ENCODE peak calls at places on chromosomes 4 and X, in five cellular contexts. One of them, this sample, is unnamed.

GRCh38 chrX:136531951-136532350 is at the start of gene VGLL1:
- DNase-seq in body of pancreas: no peak
- DNase-seq in thoracic aorta: no peak
- DNase-seq in astrocyte: no peak
- DNase-seq in tibial artery: no peak
- DNase-seq in this sample: no peak

GRCh38 chr4:185831125-185831815 is 19.3 kb upstream of the SORBS2 start:
- DNase-seq in body of pancreas: peak; percentile 23
- DNase-seq in thoracic aorta: no peak
- DNase-seq in astrocyte: no peak
- DNase-seq in tibial artery: no peak
- DNase-seq in this sample: no peak

GRCh38 chr4:40918330-40918729 is 168.6 kb downstream of the NSUN7 start:
- DNase-seq in body of pancreas: peak; percentile 55
- DNase-seq in thoracic aorta: no peak
- DNase-seq in astrocyte: peak; percentile 53
- DNase-seq in tibial artery: peak; percentile 93
- DNase-seq in this sample: peak; percentile 71

GRCh38 chr4:171650543-171650942 is 162.7 kb upstream of the GALNTL6 start:
- DNase-seq in body of pancreas: no peak
- DNase-seq in thoracic aorta: no peak
- DNase-seq in astrocyte: no peak
- DNase-seq in tibial artery: no peak
- DNase-seq in this sample: no peak

GRCh38 chr4:152591876-152592275 is 56.0 kb upstream of the FBXW7 start:
- DNase-seq in body of pancreas: no peak
- DNase-seq in thoracic aorta: no peak
- DNase-seq in astrocyte: no peak
- DNase-seq in tibial artery: no peak
- DNase-seq in this sample: no peak

GRCh38 chr4:122873146-122873545 is 46.5 kb downstream of the FGF2 start:
- DNase-seq in body of pancreas: no peak
- DNase-seq in thoracic aorta: no peak
- DNase-seq in astrocyte: no peak
- DNase-seq in tibial artery: no peak
- DNase-seq in this sample: no peak

GRCh38 chrX:12973561-12974216 is 1.2 kb upstream of the TMSB4X start:
- DNase-seq in body of pancreas: peak; percentile 31
- DNase-seq in thoracic aorta: no peak
- DNase-seq in astrocyte: no peak
- DNase-seq in tibial artery: peak; percentile 70
- DNase-seq in this sample: peak; percentile 38

GRCh38 chr4:113026556-113026955 is 22.9 kb upstream of the ANK2 start:
- DNase-seq in body of pancreas: no peak
- DNase-seq in thoracic aorta: no peak
- DNase-seq in astrocyte: peak; percentile 57
- DNase-seq in tibial artery: no peak
- DNase-seq in this sample: no peak

GRCh38 chr4:141248029-141248428 is 27.3 kb downstream of the ZNF330 start:
- DNase-seq in body of pancreas: no peak
- DNase-seq in thoracic aorta: no peak
- DNase-seq in astrocyte: peak; percentile 39
- DNase-seq in tibial artery: no peak
- DNase-seq in this sample: no peak

GRCh38 chr4:80540785-80541469 is 205.4 kb downstream of the CFAP299 start:
- DNase-seq in body of pancreas: no peak
- DNase-seq in thoracic aorta: no peak
- DNase-seq in astrocyte: peak; percentile 3
- DNase-seq in tibial artery: no peak
- DNase-seq in this sample: no peak

GRCh38 chrX:70166601-70167590 is 10.4 kb upstream of the DGAT2L6 start:
- DNase-seq in body of pancreas: no peak
- DNase-seq in thoracic aorta: no peak
- DNase-seq in astrocyte: peak; percentile 67
- DNase-seq in tibial artery: no peak
- DNase-seq in this sample: no peak

GRCh38 chrX:54494166-54494969 is 1.7 kb downstream of the FGD1 start:
- DNase-seq in body of pancreas: no peak
- DNase-seq in thoracic aorta: no peak
- DNase-seq in astrocyte: no peak
- DNase-seq in tibial artery: no peak
- DNase-seq in this sample: no peak

GRCh38 chr4:12846368-12846767 is 637.8 kb downstream of the RAB28 start:
- DNase-seq in body of pancreas: no peak
- DNase-seq in thoracic aorta: no peak
- DNase-seq in astrocyte: no peak
- DNase-seq in tibial artery: no peak
- DNase-seq in this sample: no peak

GRCh38 chr4:20882500-20882899 is 182.2 kb downstream of the PACRGL start:
- DNase-seq in body of pancreas: no peak
- DNase-seq in thoracic aorta: no peak
- DNase-seq in astrocyte: no peak
- DNase-seq in tibial artery: no peak
- DNase-seq in this sample: no peak

GRCh38 chr4:112170451-112170993 is 25.3 kb downstream of the FAM241A start:
- DNase-seq in body of pancreas: no peak
- DNase-seq in thoracic aorta: no peak
- DNase-seq in astrocyte: peak; percentile 68
- DNase-seq in tibial artery: no peak
- DNase-seq in this sample: no peak

GRCh38 chrX:43166874-43167273 is 388.9 kb upstream of the PPP1R2C start:
- DNase-seq in body of pancreas: no peak
- DNase-seq in thoracic aorta: no peak
- DNase-seq in astrocyte: no peak
- DNase-seq in tibial artery: no peak
- DNase-seq in this sample: no peak

GRCh38 chr4:89420507-89420906 is 112.9 kb upstream of the GPRIN3 start:
- DNase-seq in body of pancreas: no peak
- DNase-seq in thoracic aorta: no peak
- DNase-seq in astrocyte: peak; percentile 93
- DNase-seq in tibial artery: no peak
- DNase-seq in this sample: no peak

GRCh38 chr4:134470544-134470943 is 269.0 kb upstream of the PABPC4L start:
- DNase-seq in body of pancreas: peak; percentile 63
- DNase-seq in thoracic aorta: no peak
- DNase-seq in astrocyte: no peak
- DNase-seq in tibial artery: no peak
- DNase-seq in this sample: no peak

GRCh38 chr4:26525751-26526150 is 35.5 kb upstream of the CCKAR start:
- DNase-seq in body of pancreas: no peak
- DNase-seq in thoracic aorta: no peak
- DNase-seq in astrocyte: peak; percentile 32
- DNase-seq in tibial artery: no peak
- DNase-seq in this sample: no peak

GRCh38 chrX:72479324-72480274 is 93.0 kb downstream of the HDAC8 start:
- DNase-seq in body of pancreas: no peak
- DNase-seq in thoracic aorta: no peak
- DNase-seq in astrocyte: no peak
- DNase-seq in tibial artery: no peak
- DNase-seq in this sample: no peak

GRCh38 chr4:48008021-48008596 is 8.4 kb downstream of the CNGA1 start:
- DNase-seq in body of pancreas: no peak
- DNase-seq in thoracic aorta: no peak
- DNase-seq in astrocyte: no peak
- DNase-seq in tibial artery: no peak
- DNase-seq in this sample: no peak

GRCh38 chr4:6278801-6279197 is 9.1 kb downstream of the WFS1 start:
- DNase-seq in body of pancreas: peak; percentile 48
- DNase-seq in thoracic aorta: no peak
- DNase-seq in astrocyte: peak; percentile 68
- DNase-seq in tibial artery: no peak
- DNase-seq in this sample: peak; percentile 46

GRCh38 chr4:179195887-179196286 is 1753.7 kb upstream of the AGA start:
- DNase-seq in body of pancreas: no peak
- DNase-seq in thoracic aorta: no peak
- DNase-seq in astrocyte: no peak
- DNase-seq in tibial artery: no peak
- DNase-seq in this sample: no peak

GRCh38 chr4:15718465-15718864 is 15.6 kb downstream of the BST1 start:
- DNase-seq in body of pancreas: no peak
- DNase-seq in thoracic aorta: no peak
- DNase-seq in astrocyte: no peak
- DNase-seq in tibial artery: no peak
- DNase-seq in this sample: no peak

GRCh38 chr4:15717126-15717525 is 14.3 kb downstream of the BST1 start:
- DNase-seq in body of pancreas: no peak
- DNase-seq in thoracic aorta: no peak
- DNase-seq in astrocyte: peak; percentile 66
- DNase-seq in tibial artery: no peak
- DNase-seq in this sample: no peak

GRCh38 chr4:15719506-15719905 is 16.6 kb downstream of the BST1 start:
- DNase-seq in body of pancreas: no peak
- DNase-seq in thoracic aorta: no peak
- DNase-seq in astrocyte: no peak
- DNase-seq in tibial artery: no peak
- DNase-seq in this sample: peak; percentile 54

GRCh38 chr4:15718959-15719358 is 16.1 kb downstream of the BST1 start:
- DNase-seq in body of pancreas: no peak
- DNase-seq in thoracic aorta: no peak
- DNase-seq in astrocyte: no peak
- DNase-seq in tibial artery: no peak
- DNase-seq in this sample: no peak

GRCh38 chr4:15717647-15718416 is 15.0 kb downstream of the BST1 start:
- DNase-seq in body of pancreas: no peak
- DNase-seq in thoracic aorta: no peak
- DNase-seq in astrocyte: no peak
- DNase-seq in tibial artery: no peak
- DNase-seq in this sample: no peak
- H3K27ac ChIP-seq in body of pancreas: no peak overlapping the region
- H3K27ac ChIP-seq in thoracic aorta: peak overlapping the region; percentile 51
- H3K27ac ChIP-seq in astrocyte: peak overlapping the region; percentile 52
- H3K27ac ChIP-seq in tibial artery: peak overlapping the region; percentile 53
- H3K27ac ChIP-seq in this sample: no peak overlapping the region

DNA sequence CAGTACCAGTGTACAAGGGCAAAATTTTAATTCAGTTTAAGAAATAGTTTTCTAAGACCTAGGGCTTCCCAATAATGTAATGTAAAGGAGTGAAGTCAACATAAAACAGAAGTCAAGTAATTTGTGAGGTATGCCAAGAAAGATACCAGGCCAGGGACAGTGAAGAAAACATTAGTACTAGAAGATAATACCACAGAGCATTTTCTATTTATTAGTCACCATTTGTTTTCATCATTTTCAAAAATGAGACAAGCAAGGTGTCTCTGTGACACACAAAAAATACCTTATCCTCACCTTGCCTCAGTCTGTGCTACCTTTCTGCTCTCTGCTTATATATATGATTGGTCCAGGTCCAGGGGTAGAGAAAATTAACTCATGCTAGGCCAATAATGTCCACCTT is 46.8 kb downstream of the VEGFC start:
- DNase-seq in body of pancreas: no peak
- DNase-seq in thoracic aorta: no peak
- DNase-seq in astrocyte: no peak
- DNase-seq in tibial artery: no peak
- DNase-seq in this sample: no peak
- H3K4me1 ChIP-seq in body of pancreas: no peaks in the 10 kb centered on the region
- H3K4me1 ChIP-seq in thoracic aorta: no peaks in the 10 kb centered on the region
- H3K4me1 ChIP-seq in astrocyte: peaks cover 3% of the 10 kb centered on the region
- H3K4me1 ChIP-seq in tibial artery: no peaks in the 10 kb centered on the region
- H3K4me1 ChIP-seq in this sample: peaks cover 3% of the 10 kb centered on the region

DNA sequence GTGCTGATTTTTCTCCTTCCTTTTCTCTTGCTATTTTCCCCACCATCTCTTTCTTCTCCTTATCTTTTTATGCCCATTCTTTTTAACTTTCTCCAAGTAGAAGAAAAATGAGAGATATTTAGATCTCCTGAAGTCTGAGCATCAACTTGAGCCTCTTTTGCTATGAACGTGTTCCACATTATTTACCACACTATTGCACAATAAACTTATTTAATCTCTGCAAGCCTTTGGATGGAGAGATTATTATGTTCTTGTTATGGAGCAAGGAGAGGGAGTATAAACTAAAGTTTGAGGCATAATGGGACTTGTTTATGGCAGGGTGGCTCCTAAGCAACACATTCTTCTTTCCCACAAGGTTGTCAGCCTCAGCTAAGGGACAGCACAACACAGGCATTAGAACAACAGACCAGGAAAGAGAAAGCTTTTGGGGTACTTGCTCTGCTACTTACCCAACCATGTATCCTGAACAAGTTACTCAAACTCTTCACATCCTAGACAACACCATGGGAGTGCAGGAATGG is 365.5 kb upstream of the BOD1L1 start:
- DNase-seq in body of pancreas: no peak
- DNase-seq in thoracic aorta: no peak
- DNase-seq in astrocyte: no peak
- DNase-seq in tibial artery: no peak
- DNase-seq in this sample: no peak
- H3K9me3 ChIP-seq in body of pancreas: no peaks in the 10 kb centered on the region
- H3K9me3 ChIP-seq in thoracic aorta: no peaks in the 10 kb centered on the region
- H3K9me3 ChIP-seq in astrocyte: no peaks in the 10 kb centered on the region
- H3K9me3 ChIP-seq in tibial artery: no peaks in the 10 kb centered on the region
- H3K9me3 ChIP-seq in this sample: no peaks in the 10 kb centered on the region

DNA sequence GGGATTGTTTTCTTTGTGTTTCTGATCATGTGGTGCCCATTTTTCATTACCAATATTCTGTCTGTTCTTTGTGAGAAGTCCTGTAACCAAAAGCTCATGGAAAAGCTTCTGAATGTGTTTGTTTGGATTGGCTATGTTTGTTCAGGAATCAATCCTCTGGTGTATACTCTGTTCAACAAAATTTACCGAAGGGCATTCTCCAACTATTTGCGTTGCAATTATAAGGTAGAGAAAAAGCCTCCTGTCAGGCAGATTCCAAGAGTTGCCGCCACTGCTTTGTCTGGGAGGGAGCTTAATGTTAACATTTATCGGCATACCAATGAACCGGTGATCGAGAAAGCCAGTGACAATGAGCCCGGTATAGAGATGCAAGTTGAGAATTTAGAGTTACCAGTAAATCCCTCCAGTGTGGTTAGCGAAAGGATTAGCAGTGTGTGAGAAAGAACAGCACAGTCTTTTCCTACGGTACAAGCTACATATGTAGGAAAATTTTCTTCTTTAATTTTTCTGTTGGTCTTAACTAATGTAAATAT is 110.4 kb downstream of the IL13RA2 start:
- DNase-seq in body of pancreas: no peak
- DNase-seq in thoracic aorta: no peak
- DNase-seq in astrocyte: no peak
- DNase-seq in tibial artery: no peak
- DNase-seq in this sample: no peak
- H3K27ac ChIP-seq in body of pancreas: no peak overlapping the region
- H3K27ac ChIP-seq in thoracic aorta: no peak overlapping the region
- H3K27ac ChIP-seq in astrocyte: no peak overlapping the region
- H3K27ac ChIP-seq in tibial artery: no peak overlapping the region
- H3K27ac ChIP-seq in this sample: no peak overlapping the region

DNA sequence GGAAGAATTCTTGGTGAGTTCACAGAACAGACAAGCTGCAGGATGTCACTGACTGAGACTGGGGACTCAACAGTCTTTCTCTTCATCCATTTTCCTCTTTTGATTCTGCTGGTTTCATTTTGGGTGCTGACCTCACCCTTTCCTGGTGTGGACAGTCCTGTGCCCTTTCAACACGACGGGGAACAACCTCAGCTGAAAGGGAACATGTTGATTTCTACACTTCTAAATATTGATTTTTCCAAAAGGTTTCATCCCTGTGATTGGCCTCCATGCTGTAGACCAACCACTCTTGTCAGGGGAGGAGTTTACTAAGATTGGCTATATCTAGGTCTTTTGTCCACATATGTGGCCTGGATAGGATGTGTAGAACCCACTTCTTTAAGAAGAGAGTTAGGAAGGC is 91.8 kb downstream of the SLC4A4 start:
- DNase-seq in body of pancreas: no peak
- DNase-seq in thoracic aorta: no peak
- DNase-seq in astrocyte: no peak
- DNase-seq in tibial artery: no peak
- DNase-seq in this sample: no peak
- H3K4me1 ChIP-seq in body of pancreas: no peaks in the 10 kb centered on the region
- H3K4me1 ChIP-seq in thoracic aorta: no peaks in the 10 kb centered on the region
- H3K4me1 ChIP-seq in astrocyte: no peaks in the 10 kb centered on the region
- H3K4me1 ChIP-seq in tibial artery: no peaks in the 10 kb centered on the region
- H3K4me1 ChIP-seq in this sample: no peaks in the 10 kb centered on the region

GRCh38 chr4:4995866-4996265 is 23.4 kb downstream of the CYTL1 start:
- DNase-seq in body of pancreas: no peak
- DNase-seq in thoracic aorta: no peak
- DNase-seq in astrocyte: peak; percentile 22
- DNase-seq in tibial artery: no peak
- DNase-seq in this sample: no peak
- H3K9me3 ChIP-seq in body of pancreas: no peaks in the 10 kb centered on the region
- H3K9me3 ChIP-seq in thoracic aorta: no peaks in the 10 kb centered on the region
- H3K9me3 ChIP-seq in astrocyte: no peaks in the 10 kb centered on the region
- H3K9me3 ChIP-seq in tibial artery: no peaks in the 10 kb centered on the region
- H3K9me3 ChIP-seq in this sample: no peaks in the 10 kb centered on the region

This sample was measured in lung.